ENCODE peak calls at places on chromosomes 3 and 15, in ten cellular contexts. One of them, this sample, is unnamed.

GRCh38 chr15:99425666-99426301 is 140.0 kb upstream of the MEF2A start:
- DNase-seq in Calu3: peak; percentile 41
- DNase-seq in cardiac muscle cell: no peak
- DNase-seq in GM13976: no peak
- DNase-seq in colonic mucosa: no peak
- DNase-seq in CD8-positive, alpha-beta T cell: no peak
- DNase-seq in fibroblast of pulmonary artery: peak; percentile 49
- DNase-seq in CD4-positive, alpha-beta T cell: no peak
- DNase-seq in DND-41: no peak
- DNase-seq in PC-9: no peak
- DNase-seq in this sample: no peak

GRCh38 chr3:72820405-72820804 is 27.8 kb downstream of the SHQ1 start:
- DNase-seq in Calu3: no peak
- DNase-seq in cardiac muscle cell: no peak
- DNase-seq in GM13976: no peak
- DNase-seq in colonic mucosa: peak; percentile 68
- DNase-seq in CD8-positive, alpha-beta T cell: no peak
- DNase-seq in fibroblast of pulmonary artery: peak; percentile 89
- DNase-seq in CD4-positive, alpha-beta T cell: no peak
- DNase-seq in DND-41: no peak
- DNase-seq in PC-9: no peak
- DNase-seq in this sample: no peak

GRCh38 chr15:80247320-80247719 is 4.7 kb downstream of the CTXND1 start:
- DNase-seq in Calu3: no peak
- DNase-seq in cardiac muscle cell: no peak
- DNase-seq in GM13976: no peak
- DNase-seq in colonic mucosa: no peak
- DNase-seq in CD8-positive, alpha-beta T cell: no peak
- DNase-seq in fibroblast of pulmonary artery: no peak
- DNase-seq in CD4-positive, alpha-beta T cell: no peak
- DNase-seq in DND-41: no peak
- DNase-seq in PC-9: no peak
- DNase-seq in this sample: no peak

GRCh38 chr3:153043729-153044314 is 118.2 kb upstream of the RAP2B start:
- DNase-seq in Calu3: no peak
- DNase-seq in cardiac muscle cell: no peak
- DNase-seq in GM13976: no peak
- DNase-seq in colonic mucosa: no peak
- DNase-seq in CD8-positive, alpha-beta T cell: no peak
- DNase-seq in fibroblast of pulmonary artery: peak; percentile 76
- DNase-seq in CD4-positive, alpha-beta T cell: no peak
- DNase-seq in DND-41: no peak
- DNase-seq in PC-9: peak; percentile 40
- DNase-seq in this sample: no peak

GRCh38 chr3:78462021-78462420 is 1305.8 kb downstream of the ROBO1 start:
- DNase-seq in Calu3: no peak
- DNase-seq in cardiac muscle cell: no peak
- DNase-seq in GM13976: no peak
- DNase-seq in colonic mucosa: no peak
- DNase-seq in CD8-positive, alpha-beta T cell: no peak
- DNase-seq in fibroblast of pulmonary artery: no peak
- DNase-seq in CD4-positive, alpha-beta T cell: no peak
- DNase-seq in DND-41: no peak
- DNase-seq in PC-9: no peak
- DNase-seq in this sample: no peak

GRCh38 chr3:2921903-2922302 is 188.3 kb downstream of the IL5RA start:
- DNase-seq in Calu3: peak; percentile 12
- DNase-seq in cardiac muscle cell: peak; percentile 38
- DNase-seq in GM13976: peak; percentile 45
- DNase-seq in colonic mucosa: no peak
- DNase-seq in CD8-positive, alpha-beta T cell: no peak
- DNase-seq in fibroblast of pulmonary artery: peak; percentile 1
- DNase-seq in CD4-positive, alpha-beta T cell: no peak
- DNase-seq in DND-41: no peak
- DNase-seq in PC-9: no peak
- DNase-seq in this sample: no peak

GRCh38 chr15:80250614-80251504 is 1.2 kb downstream of the CTXND1 start:
- DNase-seq in Calu3: no peak
- DNase-seq in cardiac muscle cell: no peak
- DNase-seq in GM13976: no peak
- DNase-seq in colonic mucosa: no peak
- DNase-seq in CD8-positive, alpha-beta T cell: no peak
- DNase-seq in fibroblast of pulmonary artery: no peak
- DNase-seq in CD4-positive, alpha-beta T cell: no peak
- DNase-seq in DND-41: no peak
- DNase-seq in PC-9: no peak
- DNase-seq in this sample: no peak

GRCh38 chr3:141648055-141648910 is 89.8 kb upstream of the RNF7 start:
- DNase-seq in Calu3: no peak
- DNase-seq in cardiac muscle cell: peak; percentile 61
- DNase-seq in GM13976: no peak
- DNase-seq in colonic mucosa: no peak
- DNase-seq in CD8-positive, alpha-beta T cell: no peak
- DNase-seq in fibroblast of pulmonary artery: no peak
- DNase-seq in CD4-positive, alpha-beta T cell: no peak
- DNase-seq in DND-41: peak; percentile 40
- DNase-seq in PC-9: no peak
- DNase-seq in this sample: no peak

GRCh38 chr3:172449468-172450149 is 1.4 kb upstream of the GHSR start:
- DNase-seq in Calu3: peak; percentile 46
- DNase-seq in cardiac muscle cell: peak; percentile 79
- DNase-seq in GM13976: peak; percentile 23
- DNase-seq in colonic mucosa: no peak
- DNase-seq in CD8-positive, alpha-beta T cell: no peak
- DNase-seq in fibroblast of pulmonary artery: peak; percentile 54
- DNase-seq in CD4-positive, alpha-beta T cell: no peak
- DNase-seq in DND-41: no peak
- DNase-seq in PC-9: no peak
- DNase-seq in this sample: peak; percentile 52

GRCh38 chr15:67456677-67457529 is 64.0 kb upstream of the C15orf61 start:
- DNase-seq in Calu3: peak; percentile 92
- DNase-seq in cardiac muscle cell: peak; percentile 88
- DNase-seq in GM13976: peak; percentile 77
- DNase-seq in colonic mucosa: peak; percentile 86
- DNase-seq in CD8-positive, alpha-beta T cell: peak; percentile 83
- DNase-seq in fibroblast of pulmonary artery: peak; percentile 70
- DNase-seq in CD4-positive, alpha-beta T cell: peak; percentile 70
- DNase-seq in DND-41: peak; percentile 74
- DNase-seq in PC-9: peak; percentile 58
- DNase-seq in this sample: peak; percentile 73
- TF ChIP-seq CTCF in Calu3: peak; percentile 93
- TF ChIP-seq CTCF in cardiac muscle cell: peak; percentile 93
- TF ChIP-seq CTCF in GM13976: peak; percentile 75
- TF ChIP-seq CTCF in colonic mucosa: peak; percentile 92
- TF ChIP-seq CTCF in CD8-positive, alpha-beta T cell: peak; percentile 80
- TF ChIP-seq CTCF in fibroblast of pulmonary artery: peak; percentile 95
- TF ChIP-seq CTCF in CD4-positive, alpha-beta T cell: peak; percentile 82
- TF ChIP-seq CTCF in DND-41: peak; percentile 90
- TF ChIP-seq CTCF in PC-9: peak; percentile 81
- TF ChIP-seq CTCF in this sample: peak; percentile 92

GRCh38 chr3:117898722-117899121 is 1135.9 kb downstream of the IGSF11 start:
- DNase-seq in Calu3: peak; percentile 11
- DNase-seq in cardiac muscle cell: no peak
- DNase-seq in GM13976: no peak
- DNase-seq in colonic mucosa: no peak
- DNase-seq in CD8-positive, alpha-beta T cell: no peak
- DNase-seq in fibroblast of pulmonary artery: peak; percentile 25
- DNase-seq in CD4-positive, alpha-beta T cell: no peak
- DNase-seq in DND-41: no peak
- DNase-seq in PC-9: no peak
- DNase-seq in this sample: no peak
- TF ChIP-seq CTCF in Calu3: peak; percentile 36
- TF ChIP-seq CTCF in cardiac muscle cell: peak; percentile 44
- TF ChIP-seq CTCF in GM13976: no peak
- TF ChIP-seq CTCF in colonic mucosa: peak; percentile 31
- TF ChIP-seq CTCF in CD8-positive, alpha-beta T cell: no peak
- TF ChIP-seq CTCF in fibroblast of pulmonary artery: peak; percentile 55
- TF ChIP-seq CTCF in CD4-positive, alpha-beta T cell: no peak
- TF ChIP-seq CTCF in DND-41: peak; percentile 39
- TF ChIP-seq CTCF in PC-9: peak; percentile 65
- TF ChIP-seq CTCF in this sample: peak; percentile 30

DNA sequence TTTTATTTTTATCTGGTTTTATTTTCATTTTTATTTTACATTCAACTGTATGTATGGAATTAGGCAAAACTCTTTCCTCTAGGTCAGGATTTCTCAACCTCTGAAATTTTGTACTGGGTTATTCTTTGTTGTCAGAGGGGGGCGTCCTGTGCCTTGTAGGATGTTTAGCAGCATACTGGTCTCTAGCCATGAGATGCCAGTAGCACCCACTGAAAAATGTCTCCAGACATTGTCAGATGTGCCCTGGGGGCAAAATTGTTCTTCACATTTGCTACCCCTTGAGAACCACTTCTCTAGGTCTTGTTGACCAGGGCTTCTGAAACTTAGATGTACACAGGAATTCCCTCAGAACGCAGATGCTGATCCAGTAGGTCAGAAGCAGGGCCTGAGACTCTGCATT is 5.4 kb downstream of the CHRNA5 start:
- DNase-seq in Calu3: no peak
- DNase-seq in cardiac muscle cell: no peak
- DNase-seq in GM13976: no peak
- DNase-seq in colonic mucosa: no peak
- DNase-seq in CD8-positive, alpha-beta T cell: no peak
- DNase-seq in fibroblast of pulmonary artery: no peak
- DNase-seq in CD4-positive, alpha-beta T cell: no peak
- DNase-seq in DND-41: no peak
- DNase-seq in PC-9: no peak
- DNase-seq in this sample: no peak
- TF ChIP-seq CTCF in Calu3: no peak
- TF ChIP-seq CTCF in cardiac muscle cell: no peak
- TF ChIP-seq CTCF in GM13976: no peak
- TF ChIP-seq CTCF in colonic mucosa: no peak
- TF ChIP-seq CTCF in CD8-positive, alpha-beta T cell: no peak
- TF ChIP-seq CTCF in fibroblast of pulmonary artery: no peak
- TF ChIP-seq CTCF in CD4-positive, alpha-beta T cell: no peak
- TF ChIP-seq CTCF in DND-41: no peak
- TF ChIP-seq CTCF in PC-9: no peak
- TF ChIP-seq CTCF in this sample: no peak

GRCh38 chr3:179046497-179047353 is 24.9 kb downstream of the ZMAT3 start:
- DNase-seq in Calu3: no peak
- DNase-seq in cardiac muscle cell: no peak
- DNase-seq in GM13976: peak; percentile 49
- DNase-seq in colonic mucosa: no peak
- DNase-seq in CD8-positive, alpha-beta T cell: no peak
- DNase-seq in fibroblast of pulmonary artery: no peak
- DNase-seq in CD4-positive, alpha-beta T cell: no peak
- DNase-seq in DND-41: peak; percentile 41
- DNase-seq in PC-9: no peak
- DNase-seq in this sample: no peak
- TF ChIP-seq CTCF in Calu3: no peak
- TF ChIP-seq CTCF in cardiac muscle cell: no peak
- TF ChIP-seq CTCF in GM13976: no peak
- TF ChIP-seq CTCF in colonic mucosa: no peak
- TF ChIP-seq CTCF in CD8-positive, alpha-beta T cell: no peak
- TF ChIP-seq CTCF in fibroblast of pulmonary artery: no peak
- TF ChIP-seq CTCF in CD4-positive, alpha-beta T cell: no peak
- TF ChIP-seq CTCF in DND-41: no peak
- TF ChIP-seq CTCF in PC-9: no peak
- TF ChIP-seq CTCF in this sample: no peak

GRCh38 chr15:54594115-54594514 is 602.6 kb downstream of the RSL24D1 start:
- DNase-seq in Calu3: no peak
- DNase-seq in cardiac muscle cell: no peak
- DNase-seq in GM13976: no peak
- DNase-seq in colonic mucosa: no peak
- DNase-seq in CD8-positive, alpha-beta T cell: no peak
- DNase-seq in fibroblast of pulmonary artery: no peak
- DNase-seq in CD4-positive, alpha-beta T cell: no peak
- DNase-seq in DND-41: no peak
- DNase-seq in PC-9: no peak
- DNase-seq in this sample: no peak
- TF ChIP-seq CTCF in Calu3: no peak
- TF ChIP-seq CTCF in cardiac muscle cell: no peak
- TF ChIP-seq CTCF in GM13976: no peak
- TF ChIP-seq CTCF in colonic mucosa: no peak
- TF ChIP-seq CTCF in CD8-positive, alpha-beta T cell: no peak
- TF ChIP-seq CTCF in fibroblast of pulmonary artery: no peak
- TF ChIP-seq CTCF in CD4-positive, alpha-beta T cell: no peak
- TF ChIP-seq CTCF in DND-41: peak; percentile 5
- TF ChIP-seq CTCF in PC-9: no peak
- TF ChIP-seq CTCF in this sample: no peak

DNA sequence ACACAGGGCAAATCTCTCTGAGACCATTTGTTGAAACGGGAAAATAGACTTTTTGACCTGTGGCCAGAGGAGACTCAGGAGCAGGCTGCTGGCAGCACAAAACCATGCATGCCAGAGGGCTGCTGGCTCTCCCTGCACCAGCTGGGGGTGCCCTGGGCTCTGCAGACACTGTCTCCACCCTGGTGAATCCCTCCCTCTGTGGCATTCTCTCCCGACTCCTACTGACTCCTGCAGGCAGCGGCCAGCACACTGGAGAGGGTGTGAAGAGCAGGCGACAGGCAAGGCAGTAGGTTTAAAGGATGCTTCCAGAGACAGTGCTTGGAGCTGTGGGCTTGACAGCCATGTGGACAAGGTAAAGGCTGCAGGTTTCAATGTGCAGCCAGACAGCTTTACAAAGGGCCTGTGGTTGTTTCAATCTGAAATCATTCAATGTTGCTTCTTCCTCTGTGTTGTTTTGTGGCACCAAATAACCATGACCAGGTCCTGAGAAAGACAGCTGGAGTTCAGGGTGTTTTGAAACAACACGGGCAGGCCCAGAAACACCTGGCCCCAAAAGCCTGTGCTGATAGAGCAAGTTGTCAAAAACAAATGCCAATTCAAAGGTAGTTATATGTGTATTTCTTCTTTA is 431.0 kb upstream of the ATP10A start:
- DNase-seq in Calu3: no peak
- DNase-seq in cardiac muscle cell: peak; percentile 13
- DNase-seq in GM13976: no peak
- DNase-seq in colonic mucosa: no peak
- DNase-seq in CD8-positive, alpha-beta T cell: no peak
- DNase-seq in fibroblast of pulmonary artery: no peak
- DNase-seq in CD4-positive, alpha-beta T cell: no peak
- DNase-seq in DND-41: no peak
- DNase-seq in PC-9: no peak
- DNase-seq in this sample: no peak
- TF ChIP-seq CTCF in Calu3: no peak
- TF ChIP-seq CTCF in cardiac muscle cell: no peak
- TF ChIP-seq CTCF in GM13976: no peak
- TF ChIP-seq CTCF in colonic mucosa: no peak
- TF ChIP-seq CTCF in CD8-positive, alpha-beta T cell: no peak
- TF ChIP-seq CTCF in fibroblast of pulmonary artery: no peak
- TF ChIP-seq CTCF in CD4-positive, alpha-beta T cell: no peak
- TF ChIP-seq CTCF in DND-41: no peak
- TF ChIP-seq CTCF in PC-9: no peak
- TF ChIP-seq CTCF in this sample: no peak

GRCh38 chr15:52790941-52791751 is 1.0 kb upstream of the ONECUT1 start:
- DNase-seq in Calu3: no peak
- DNase-seq in cardiac muscle cell: peak; percentile 63
- DNase-seq in GM13976: no peak
- DNase-seq in colonic mucosa: no peak
- DNase-seq in CD8-positive, alpha-beta T cell: no peak
- DNase-seq in fibroblast of pulmonary artery: no peak
- DNase-seq in CD4-positive, alpha-beta T cell: no peak
- DNase-seq in DND-41: no peak
- DNase-seq in PC-9: no peak
- DNase-seq in this sample: no peak
- TF ChIP-seq CTCF in Calu3: no peak
- TF ChIP-seq CTCF in cardiac muscle cell: peak; percentile 15
- TF ChIP-seq CTCF in GM13976: no peak
- TF ChIP-seq CTCF in colonic mucosa: no peak
- TF ChIP-seq CTCF in CD8-positive, alpha-beta T cell: no peak
- TF ChIP-seq CTCF in fibroblast of pulmonary artery: no peak
- TF ChIP-seq CTCF in CD4-positive, alpha-beta T cell: no peak
- TF ChIP-seq CTCF in DND-41: no peak
- TF ChIP-seq CTCF in PC-9: no peak
- TF ChIP-seq CTCF in this sample: peak; percentile 68

This sample was measured in progenitor cell of endocrine pancreas.